ENCODE peak calls at places on chromosome 10, in nine cellular contexts. Z is GM23338; A is H54; X is T-helper 2 cell; J is NCI-H345; T is ELR; Y is C1 segment of cervical spinal cord; S is lower lobe of right lung; F is activated T-cell treated with anti-CD3 and anti-CD28 coated beads, Interleukin-2, amount 50 U/mL, for 48 hours. M is an unnamed sample.

GRCh38 chr10:515674-516073 is 173.8 kb downstream of the DIP2C start:
- DNase-seq in S (no peak), A (no peak), F (no peak), X (no peak), Z (no peak), T (no peak), Y (no peak), J (no peak), M (no peak)

GRCh38 chr10:6738464-6738824 is 158.4 kb upstream of the PRKCQ start:
- DNase-seq in T (peak; percentile 33), A (no peak), X (no peak), F (no peak), S (no peak), J (no peak), Y (no peak), Z (peak; percentile 32), M (no peak)

GRCh38 chr10:69742928-69743602 is 58.6 kb upstream of the COL13A1 start:
- DNase-seq in F (peak; percentile 42), X (no peak), Z (peak; percentile 75), S (no peak), J (peak; percentile 0), A (peak; percentile 47), Y (no peak), T (peak; percentile 42), M (no peak)

GRCh38 chr10:30436200-30436599 is 2.2 kb downstream of the MAP3K8 start:
- DNase-seq in F (no peak), T (peak; percentile 47), S (no peak), X (no peak), J (no peak), Y (peak; percentile 11), Z (peak; percentile 81), A (no peak), M (no peak)

GRCh38 chr10:27496137-27496536 is 8.0 kb upstream of the RAB18 start:
- DNase-seq in J (no peak), T (no peak), X (no peak), Y (no peak), Z (no peak), S (no peak), F (no peak), A (no peak), M (no peak)

GRCh38 chr10:112536663-112537062 is 89.6 kb downstream of the VTI1A start:
- DNase-seq in Z (no peak), T (peak; percentile 3), J (no peak), S (no peak), Y (no peak), X (no peak), F (no peak), A (no peak), M (no peak)

GRCh38 chr10:75437693-75438092 is 6.3 kb downstream of the LRMDA start:
- DNase-seq in S (no peak), J (no peak), A (no peak), F (no peak), Y (no peak), Z (no peak), X (no peak), T (no peak), M (no peak)

GRCh38 chr10:123496336-123496735 is 169.8 kb upstream of the GPR26 start:
- DNase-seq in T (no peak), F (no peak), X (no peak), A (no peak), Y (no peak), Z (no peak), J (peak; percentile 81), S (no peak), M (peak; percentile 44)

GRCh38 chr10:85650791-85651506 is 715.6 kb downstream of the GRID1 start:
- DNase-seq in A (no peak), X (no peak), Z (no peak), J (no peak), S (no peak), Y (no peak), T (no peak), F (no peak), M (no peak)

GRCh38 chr10:49520122-49520775 is 18.7 kb downstream of the ERCC6 start:
- DNase-seq in T (no peak), J (no peak), Y (no peak), S (no peak), A (no peak), F (no peak), X (no peak), Z (no peak), M (no peak)

GRCh38 chr10:34811968-34812514 is 3.1 kb downstream of the PARD3 start:
- DNase-seq in S (no peak), F (no peak), J (no peak), T (no peak), Z (no peak), X (no peak), Y (no peak), A (no peak), M (no peak)

GRCh38 chr10:42615419-42615818 is 23.0 kb downstream of the ZNF33B start:
- DNase-seq in J (no peak), F (no peak), X (no peak), T (no peak), Z (no peak), Y (no peak), S (no peak), A (no peak), M (no peak)

GRCh38 chr10:42532996-42533395 is 105.4 kb downstream of the ZNF33B start:
- DNase-seq in T (no peak), J (no peak), Z (no peak), Y (no peak), X (no peak), F (no peak), A (no peak), S (no peak), M (no peak)

GRCh38 chr10:24039897-24040296 is 169.0 kb upstream of the KIAA1217 start:
- DNase-seq in F (no peak), X (no peak), S (no peak), J (no peak), Y (no peak), T (no peak), A (no peak), Z (no peak), M (no peak)

GRCh38 chr10:34145751-34146150 is 669.3 kb downstream of the PARD3 start:
- DNase-seq in J (no peak), Z (no peak), S (no peak), Y (no peak), X (no peak), A (no peak), T (peak; percentile 69), F (no peak), M (no peak)

GRCh38 chr10:7436490-7437100 is 25.8 kb upstream of the SFMBT2 start:
- DNase-seq in A (no peak), F (no peak), S (no peak), T (no peak), Y (no peak), X (no peak), Z (no peak), J (no peak), M (no peak)

GRCh38 chr10:13984647-13985155 is 346.0 kb downstream of the FRMD4A start:
- DNase-seq in S (no peak), F (no peak), A (peak; percentile 74), Y (no peak), T (peak; percentile 99), X (no peak), Z (no peak), J (no peak), M (no peak)